ENCODE peak calls at places on chromosomes 12 and 14, in nine cellular contexts. One of them, this sample, is unnamed. For H3K36me3, the result is how much of the 10 kb centered on the place peaks cover.

GRCh38 chr14:97634786-97635185 is 837.6 kb downstream of the VRK1 start:
- DNase-seq in fibroblast of lung: no peak
- DNase-seq in mucosa of descending colon: no peak
- DNase-seq in heart left ventricle: no peak
- DNase-seq in HepG2: no peak
- DNase-seq in tibial artery: no peak
- DNase-seq in psoas muscle: no peak
- DNase-seq in endodermal cell: no peak
- DNase-seq in CD8-positive, alpha-beta T cell: no peak
- DNase-seq in this sample: no peak

GRCh38 chr12:50218386-50218785 is 51.2 kb upstream of the CERS5 start:
- DNase-seq in fibroblast of lung: peak
- DNase-seq in mucosa of descending colon: no peak
- DNase-seq in heart left ventricle: no peak
- DNase-seq in HepG2: no peak
- DNase-seq in tibial artery: no peak
- DNase-seq in psoas muscle: no peak
- DNase-seq in endodermal cell: no peak
- DNase-seq in CD8-positive, alpha-beta T cell: no peak
- DNase-seq in this sample: no peak

GRCh38 chr12:67426067-67426466 is 156.9 kb downstream of the CAND1 start:
- DNase-seq in fibroblast of lung: peak
- DNase-seq in mucosa of descending colon: no peak
- DNase-seq in heart left ventricle: no peak
- DNase-seq in HepG2: no peak
- DNase-seq in tibial artery: no peak
- DNase-seq in psoas muscle: no peak
- DNase-seq in endodermal cell: no peak
- DNase-seq in CD8-positive, alpha-beta T cell: no peak
- DNase-seq in this sample: no peak

GRCh38 chr14:102803139-102803538 is 25.9 kb downstream of the TRAF3 start:
- DNase-seq in fibroblast of lung: no peak
- DNase-seq in mucosa of descending colon: no peak
- DNase-seq in heart left ventricle: no peak
- DNase-seq in HepG2: no peak
- DNase-seq in tibial artery: peak
- DNase-seq in psoas muscle: no peak
- DNase-seq in endodermal cell: no peak
- DNase-seq in CD8-positive, alpha-beta T cell: no peak
- DNase-seq in this sample: no peak

GRCh38 chr12:44403185-44403584 is 472.9 kb downstream of the NELL2 start:
- DNase-seq in fibroblast of lung: no peak
- DNase-seq in mucosa of descending colon: no peak
- DNase-seq in heart left ventricle: no peak
- DNase-seq in HepG2: no peak
- DNase-seq in tibial artery: no peak
- DNase-seq in psoas muscle: no peak
- DNase-seq in endodermal cell: no peak
- DNase-seq in CD8-positive, alpha-beta T cell: no peak
- DNase-seq in this sample: no peak

GRCh38 chr14:39469094-39469710 is 37.0 kb upstream of the FBXO33 start:
- DNase-seq in fibroblast of lung: no peak
- DNase-seq in mucosa of descending colon: peak
- DNase-seq in heart left ventricle: no peak
- DNase-seq in HepG2: peak
- DNase-seq in tibial artery: no peak
- DNase-seq in psoas muscle: no peak
- DNase-seq in endodermal cell: peak
- DNase-seq in CD8-positive, alpha-beta T cell: peak
- DNase-seq in this sample: no peak

GRCh38 chr12:123075591-123076171 is 75.2 kb downstream of the PITPNM2 start:
- DNase-seq in fibroblast of lung: peak
- DNase-seq in mucosa of descending colon: no peak
- DNase-seq in heart left ventricle: no peak
- DNase-seq in HepG2: peak
- DNase-seq in tibial artery: no peak
- DNase-seq in psoas muscle: no peak
- DNase-seq in endodermal cell: peak
- DNase-seq in CD8-positive, alpha-beta T cell: peak
- DNase-seq in this sample: no peak

GRCh38 chr14:36928432-36928831 is 244.0 kb downstream of the SLC25A21 start:
- DNase-seq in fibroblast of lung: no peak
- DNase-seq in mucosa of descending colon: no peak
- DNase-seq in heart left ventricle: no peak
- DNase-seq in HepG2: no peak
- DNase-seq in tibial artery: no peak
- DNase-seq in psoas muscle: no peak
- DNase-seq in endodermal cell: no peak
- DNase-seq in CD8-positive, alpha-beta T cell: no peak
- DNase-seq in this sample: no peak

GRCh38 chr14:99807413-99808132 is 14.4 kb downstream of the EML1 start:
- DNase-seq in fibroblast of lung: peak
- DNase-seq in mucosa of descending colon: no peak
- DNase-seq in heart left ventricle: no peak
- DNase-seq in HepG2: no peak
- DNase-seq in tibial artery: no peak
- DNase-seq in psoas muscle: no peak
- DNase-seq in endodermal cell: peak
- DNase-seq in CD8-positive, alpha-beta T cell: no peak
- DNase-seq in this sample: no peak

GRCh38 chr12:89384050-89384749 is 31.9 kb upstream of the DUSP6 start:
- DNase-seq in fibroblast of lung: peak
- DNase-seq in mucosa of descending colon: peak
- DNase-seq in heart left ventricle: peak
- DNase-seq in HepG2: peak
- DNase-seq in tibial artery: peak
- DNase-seq in psoas muscle: no peak
- DNase-seq in endodermal cell: peak
- DNase-seq in CD8-positive, alpha-beta T cell: no peak
- DNase-seq in this sample: peak

GRCh38 chr12:30692470-30692869 is 3.2 kb downstream of the IPO8 start:
- DNase-seq in fibroblast of lung: peak
- DNase-seq in mucosa of descending colon: no peak
- DNase-seq in heart left ventricle: no peak
- DNase-seq in HepG2: no peak
- DNase-seq in tibial artery: no peak
- DNase-seq in psoas muscle: no peak
- DNase-seq in endodermal cell: no peak
- DNase-seq in CD8-positive, alpha-beta T cell: no peak
- DNase-seq in this sample: no peak

GRCh38 chr12:10189653-10190052 is 10.8 kb downstream of the TMEM52B start:
- DNase-seq in fibroblast of lung: peak
- DNase-seq in mucosa of descending colon: no peak
- DNase-seq in heart left ventricle: no peak
- DNase-seq in HepG2: no peak
- DNase-seq in tibial artery: no peak
- DNase-seq in psoas muscle: peak
- DNase-seq in endodermal cell: peak
- DNase-seq in CD8-positive, alpha-beta T cell: no peak
- DNase-seq in this sample: no peak

GRCh38 chr12:72747460-72747859 is 475.3 kb downstream of the TRHDE start:
- DNase-seq in fibroblast of lung: no peak
- DNase-seq in mucosa of descending colon: no peak
- DNase-seq in heart left ventricle: no peak
- DNase-seq in HepG2: no peak
- DNase-seq in tibial artery: no peak
- DNase-seq in psoas muscle: no peak
- DNase-seq in endodermal cell: no peak
- DNase-seq in CD8-positive, alpha-beta T cell: no peak
- DNase-seq in this sample: no peak

GRCh38 chr14:92973265-92973797 is 50.4 kb downstream of the CHGA start:
- DNase-seq in fibroblast of lung: peak
- DNase-seq in mucosa of descending colon: peak
- DNase-seq in heart left ventricle: peak
- DNase-seq in HepG2: peak
- DNase-seq in tibial artery: peak
- DNase-seq in psoas muscle: peak
- DNase-seq in endodermal cell: peak
- DNase-seq in CD8-positive, alpha-beta T cell: no peak
- DNase-seq in this sample: peak

GRCh38 chr14:75003250-75004027 is 718 bp downstream of the EIF2B2 start:
- DNase-seq in fibroblast of lung: no peak
- DNase-seq in mucosa of descending colon: no peak
- DNase-seq in heart left ventricle: no peak
- DNase-seq in HepG2: no peak
- DNase-seq in tibial artery: no peak
- DNase-seq in psoas muscle: no peak
- DNase-seq in endodermal cell: no peak
- DNase-seq in CD8-positive, alpha-beta T cell: no peak
- DNase-seq in this sample: no peak

GRCh38 chr12:111754671-111755070 is 12.1 kb upstream of the ALDH2 start:
- DNase-seq in fibroblast of lung: no peak
- DNase-seq in mucosa of descending colon: no peak
- DNase-seq in heart left ventricle: peak
- DNase-seq in HepG2: no peak
- DNase-seq in tibial artery: no peak
- DNase-seq in psoas muscle: peak
- DNase-seq in endodermal cell: peak
- DNase-seq in CD8-positive, alpha-beta T cell: no peak
- DNase-seq in this sample: no peak

GRCh38 chr14:64542839-64543207 is 2.3 kb downstream of the HSPA2 start:
- DNase-seq in fibroblast of lung: no peak
- DNase-seq in mucosa of descending colon: no peak
- DNase-seq in heart left ventricle: no peak
- DNase-seq in HepG2: no peak
- DNase-seq in tibial artery: no peak
- DNase-seq in psoas muscle: no peak
- DNase-seq in endodermal cell: no peak
- DNase-seq in CD8-positive, alpha-beta T cell: no peak
- DNase-seq in this sample: no peak
- H3K4me3 ChIP-seq in fibroblast of lung: peak
- H3K4me3 ChIP-seq in mucosa of descending colon: no peak
- H3K4me3 ChIP-seq in heart left ventricle: peak
- H3K4me3 ChIP-seq in HepG2: no peak
- H3K4me3 ChIP-seq in tibial artery: peak
- H3K4me3 ChIP-seq in psoas muscle: peak
- H3K4me3 ChIP-seq in endodermal cell: peak
- H3K4me3 ChIP-seq in CD8-positive, alpha-beta T cell: peak
- H3K4me3 ChIP-seq in this sample: peak

DNA sequence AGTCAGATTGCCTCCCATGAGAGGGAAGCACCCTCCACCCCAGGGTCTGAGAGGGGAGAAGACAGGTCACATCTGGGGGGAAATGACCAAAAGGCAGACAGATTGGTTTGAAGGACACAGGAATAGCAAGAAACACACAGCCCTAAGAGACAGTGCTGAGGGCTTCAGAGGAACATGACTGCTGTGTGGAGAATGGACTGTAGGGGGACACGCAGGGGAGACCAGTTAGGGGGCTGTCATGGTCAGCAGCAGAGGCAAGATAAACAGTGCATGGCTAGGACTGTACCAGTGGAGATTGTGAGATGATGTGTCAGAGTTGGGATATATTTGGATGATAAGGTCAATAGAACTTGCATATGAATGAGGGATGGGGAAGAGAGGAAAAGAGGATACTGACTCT is 19.7 kb downstream of the SMUG1 start:
- DNase-seq in fibroblast of lung: no peak
- DNase-seq in mucosa of descending colon: no peak
- DNase-seq in heart left ventricle: no peak
- DNase-seq in HepG2: no peak
- DNase-seq in tibial artery: no peak
- DNase-seq in psoas muscle: no peak
- DNase-seq in endodermal cell: no peak
- DNase-seq in CD8-positive, alpha-beta T cell: no peak
- DNase-seq in this sample: no peak
- TF ChIP-seq CTCF in fibroblast of lung: no peak
- TF ChIP-seq CTCF in mucosa of descending colon: no peak
- TF ChIP-seq CTCF in heart left ventricle: no peak
- TF ChIP-seq CTCF in HepG2: no peak
- TF ChIP-seq CTCF in tibial artery: no peak
- TF ChIP-seq CTCF in psoas muscle: no peak
- TF ChIP-seq CTCF in endodermal cell: peak
- TF ChIP-seq CTCF in CD8-positive, alpha-beta T cell: no peak
- TF ChIP-seq CTCF in this sample: no peak

DNA sequence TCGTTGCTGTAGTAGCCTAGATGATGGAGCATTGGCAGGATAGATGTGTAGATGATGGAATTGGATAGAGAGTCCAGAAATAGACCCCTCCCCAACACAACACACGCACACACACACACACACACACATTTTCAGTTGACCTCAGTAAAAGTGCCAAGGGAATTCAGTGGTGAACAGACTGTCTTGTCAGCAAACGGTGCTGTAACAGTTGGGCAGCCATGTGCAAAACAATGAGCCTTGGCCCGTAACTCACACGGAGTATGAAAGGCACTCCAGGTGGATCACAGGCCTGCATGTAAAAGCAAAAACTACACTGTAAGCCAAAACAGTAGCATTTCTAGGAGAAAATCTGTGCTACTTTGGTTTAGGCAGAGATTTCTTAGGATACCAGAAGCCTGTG is 87.8 kb downstream of the DDX51 start:
- DNase-seq in fibroblast of lung: no peak
- DNase-seq in mucosa of descending colon: no peak
- DNase-seq in heart left ventricle: no peak
- DNase-seq in HepG2: no peak
- DNase-seq in tibial artery: no peak
- DNase-seq in psoas muscle: no peak
- DNase-seq in endodermal cell: no peak
- DNase-seq in CD8-positive, alpha-beta T cell: no peak
- DNase-seq in this sample: no peak
- H3K36me3 ChIP-seq in fibroblast of lung: under half
- H3K36me3 ChIP-seq in mucosa of descending colon: under half
- H3K36me3 ChIP-seq in heart left ventricle: half or more
- H3K36me3 ChIP-seq in HepG2: half or more
- H3K36me3 ChIP-seq in tibial artery: half or more
- H3K36me3 ChIP-seq in psoas muscle: under half
- H3K36me3 ChIP-seq in endodermal cell: half or more
- H3K36me3 ChIP-seq in CD8-positive, alpha-beta T cell: under half
- H3K36me3 ChIP-seq in this sample: under half

GRCh38 chr12:6936642-6937480 is 6.8 kb upstream of the RNU7-1 start:
- DNase-seq in fibroblast of lung: no peak
- DNase-seq in mucosa of descending colon: peak
- DNase-seq in heart left ventricle: no peak
- DNase-seq in HepG2: no peak
- DNase-seq in tibial artery: no peak
- DNase-seq in psoas muscle: peak
- DNase-seq in endodermal cell: peak
- DNase-seq in CD8-positive, alpha-beta T cell: peak
- DNase-seq in this sample: no peak
- H3K4me3 ChIP-seq in fibroblast of lung: no peak
- H3K4me3 ChIP-seq in mucosa of descending colon: peak
- H3K4me3 ChIP-seq in heart left ventricle: peak
- H3K4me3 ChIP-seq in HepG2: peak
- H3K4me3 ChIP-seq in tibial artery: peak
- H3K4me3 ChIP-seq in psoas muscle: peak
- H3K4me3 ChIP-seq in endodermal cell: peak
- H3K4me3 ChIP-seq in CD8-positive, alpha-beta T cell: peak
- H3K4me3 ChIP-seq in this sample: peak

GRCh38 chr14:35533357-35534129 is 421 bp upstream of the INSM2 start:
- DNase-seq in fibroblast of lung: peak
- DNase-seq in mucosa of descending colon: peak
- DNase-seq in heart left ventricle: peak
- DNase-seq in HepG2: peak
- DNase-seq in tibial artery: no peak
- DNase-seq in psoas muscle: peak
- DNase-seq in endodermal cell: peak
- DNase-seq in CD8-positive, alpha-beta T cell: peak
- DNase-seq in this sample: no peak
- TF ChIP-seq CTCF in fibroblast of lung: no peak
- TF ChIP-seq CTCF in mucosa of descending colon: no peak
- TF ChIP-seq CTCF in heart left ventricle: no peak
- TF ChIP-seq CTCF in HepG2: peak
- TF ChIP-seq CTCF in tibial artery: no peak
- TF ChIP-seq CTCF in psoas muscle: no peak
- TF ChIP-seq CTCF in endodermal cell: peak
- TF ChIP-seq CTCF in CD8-positive, alpha-beta T cell: no peak
- TF ChIP-seq CTCF in this sample: no peak

GRCh38 chr12:12181516-12181915 is 85.3 kb downstream of the LRP6 start:
- DNase-seq in fibroblast of lung: peak
- DNase-seq in mucosa of descending colon: no peak
- DNase-seq in heart left ventricle: no peak
- DNase-seq in HepG2: no peak
- DNase-seq in tibial artery: no peak
- DNase-seq in psoas muscle: no peak
- DNase-seq in endodermal cell: no peak
- DNase-seq in CD8-positive, alpha-beta T cell: no peak
- DNase-seq in this sample: no peak
- H3K36me3 ChIP-seq in fibroblast of lung: under half
- H3K36me3 ChIP-seq in mucosa of descending colon: under half
- H3K36me3 ChIP-seq in heart left ventricle: under half
- H3K36me3 ChIP-seq in HepG2: half or more
- H3K36me3 ChIP-seq in tibial artery: under half
- H3K36me3 ChIP-seq in psoas muscle: under half
- H3K36me3 ChIP-seq in endodermal cell: half or more
- H3K36me3 ChIP-seq in CD8-positive, alpha-beta T cell: under half
- H3K36me3 ChIP-seq in this sample: under half